ENCODE peak calls at places on chromosomes 2 and 18, in four cellular contexts. One of them, this sample, is unnamed.

GRCh38 chr2:29039718-29040480 is 34.4 kb downstream of the PCARE start:
- DNase-seq in HepG2: no peak
- DNase-seq in WTC11: no peak
- DNase-seq in K562: no peak
- DNase-seq in this sample: no peak

GRCh38 chr2:202278036-202278760 is 12.6 kb downstream of the NOP58 start:
- DNase-seq in HepG2: peak
- DNase-seq in WTC11: no peak
- DNase-seq in K562: no peak
- DNase-seq in this sample: no peak

GRCh38 chr2:215758691-215759090 is 254.7 kb downstream of the MREG start:
- DNase-seq in HepG2: no peak
- DNase-seq in WTC11: no peak
- DNase-seq in K562: no peak
- DNase-seq in this sample: no peak

GRCh38 chr2:130355578-130356431 is at the start of gene PTPN18:
- DNase-seq in HepG2: peak
- DNase-seq in WTC11: peak
- DNase-seq in K562: peak
- DNase-seq in this sample: peak

GRCh38 chr2:190551928-190552327 is 17.4 kb upstream of the NEMP2 start:
- DNase-seq in HepG2: no peak
- DNase-seq in WTC11: no peak
- DNase-seq in K562: no peak
- DNase-seq in this sample: no peak

GRCh38 chr2:109676346-109676897 is 62.3 kb downstream of the SOWAHC start:
- DNase-seq in HepG2: no peak
- DNase-seq in WTC11: no peak
- DNase-seq in K562: no peak
- DNase-seq in this sample: no peak

GRCh38 chr2:209208211-209208610 is 215.6 kb upstream of the MAP2 start:
- DNase-seq in HepG2: peak
- DNase-seq in WTC11: peak
- DNase-seq in K562: peak
- DNase-seq in this sample: peak

GRCh38 chr2:120867290-120868231 is 131.9 kb downstream of the GLI2 start:
- DNase-seq in HepG2: no peak
- DNase-seq in WTC11: peak
- DNase-seq in K562: peak
- DNase-seq in this sample: peak

GRCh38 chr2:164839914-164840457 is 1.6 kb downstream of the COBLL1 start:
- DNase-seq in HepG2: peak
- DNase-seq in WTC11: no peak
- DNase-seq in K562: no peak
- DNase-seq in this sample: no peak

GRCh38 chr2:164697688-164698290 is 76.5 kb upstream of the GRB14 start:
- DNase-seq in HepG2: peak
- DNase-seq in WTC11: no peak
- DNase-seq in K562: no peak
- DNase-seq in this sample: peak

GRCh38 chr18:11927497-11927896 is 19.4 kb upstream of the MPPE1 start:
- DNase-seq in HepG2: no peak
- DNase-seq in WTC11: no peak
- DNase-seq in K562: no peak
- DNase-seq in this sample: no peak

GRCh38 chr2:81247648-81248047 is 943.1 kb upstream of the LRRTM1 start:
- DNase-seq in HepG2: peak
- DNase-seq in WTC11: no peak
- DNase-seq in K562: no peak
- DNase-seq in this sample: no peak

GRCh38 chr2:235271936-235272335 is 221.9 kb upstream of the AGAP1 start:
- DNase-seq in HepG2: no peak
- DNase-seq in WTC11: no peak
- DNase-seq in K562: no peak
- DNase-seq in this sample: no peak

GRCh38 chr2:32363588-32363987 is 6.8 kb downstream of the BIRC6 start:
- DNase-seq in HepG2: no peak
- DNase-seq in WTC11: no peak
- DNase-seq in K562: no peak
- DNase-seq in this sample: no peak

GRCh38 chr2:36569267-36569860 is 28.6 kb downstream of the FEZ2 start:
- DNase-seq in HepG2: no peak
- DNase-seq in WTC11: no peak
- DNase-seq in K562: no peak
- DNase-seq in this sample: no peak

GRCh38 chr18:77054288-77054605 is 78.3 kb downstream of the MBP start:
- DNase-seq in HepG2: no peak
- DNase-seq in WTC11: no peak
- DNase-seq in K562: no peak
- DNase-seq in this sample: no peak

GRCh38 chr2:21379140-21379539 is 255.4 kb downstream of the TDRD15 start:
- DNase-seq in HepG2: no peak
- DNase-seq in WTC11: no peak
- DNase-seq in K562: no peak
- DNase-seq in this sample: no peak

GRCh38 chr2:174035981-174036742 is 71.0 kb upstream of the SP3 start:
- DNase-seq in HepG2: no peak
- DNase-seq in WTC11: no peak
- DNase-seq in K562: peak
- DNase-seq in this sample: peak
- TF ChIP-seq HMGXB4 in HepG2: no peak
- TF ChIP-seq HMGXB4 in WTC11: no peak
- TF ChIP-seq HMGXB4 in K562: no peak
- TF ChIP-seq HMGXB4 in this sample: no peak

DNA sequence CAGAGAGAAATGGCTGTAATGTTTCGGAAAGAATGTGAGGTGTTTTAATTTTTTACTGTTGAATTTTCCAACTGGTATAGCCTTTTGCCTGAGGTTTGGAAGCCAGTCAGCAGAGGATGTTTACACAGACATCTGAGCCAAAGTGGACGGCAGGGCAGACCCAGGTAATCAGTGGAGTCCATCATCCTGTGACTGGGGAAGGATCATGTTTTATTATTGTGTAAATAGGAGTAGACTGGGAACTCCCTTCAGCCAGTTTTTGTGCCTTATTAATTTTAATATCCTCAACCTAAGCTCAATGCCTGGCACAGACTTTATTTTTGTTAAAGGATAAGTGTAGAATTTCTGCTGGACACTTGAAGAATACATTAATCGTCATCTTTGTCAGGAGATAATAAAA is 142.0 kb upstream of the GAREM1 start:
- DNase-seq in HepG2: no peak
- DNase-seq in WTC11: no peak
- DNase-seq in K562: no peak
- DNase-seq in this sample: no peak
- TF ChIP-seq HMGXB4 in HepG2: no peak
- TF ChIP-seq HMGXB4 in WTC11: no peak
- TF ChIP-seq HMGXB4 in K562: no peak
- TF ChIP-seq HMGXB4 in this sample: no peak

GRCh38 chr2:1208522-1208921 is 204.7 kb upstream of the TPO start:
- DNase-seq in HepG2: no peak
- DNase-seq in WTC11: no peak
- DNase-seq in K562: no peak
- DNase-seq in this sample: no peak

GRCh38 chr2:1203772-1204171 is 209.5 kb upstream of the TPO start:
- DNase-seq in HepG2: no peak
- DNase-seq in WTC11: no peak
- DNase-seq in K562: no peak
- DNase-seq in this sample: no peak

GRCh38 chr2:1209246-1209645 is 204.0 kb upstream of the TPO start:
- DNase-seq in HepG2: no peak
- DNase-seq in WTC11: no peak
- DNase-seq in K562: no peak
- DNase-seq in this sample: no peak

GRCh38 chr2:1207962-1208510 is 205.2 kb upstream of the TPO start:
- DNase-seq in HepG2: no peak
- DNase-seq in WTC11: no peak
- DNase-seq in K562: no peak
- DNase-seq in this sample: no peak

DNA sequence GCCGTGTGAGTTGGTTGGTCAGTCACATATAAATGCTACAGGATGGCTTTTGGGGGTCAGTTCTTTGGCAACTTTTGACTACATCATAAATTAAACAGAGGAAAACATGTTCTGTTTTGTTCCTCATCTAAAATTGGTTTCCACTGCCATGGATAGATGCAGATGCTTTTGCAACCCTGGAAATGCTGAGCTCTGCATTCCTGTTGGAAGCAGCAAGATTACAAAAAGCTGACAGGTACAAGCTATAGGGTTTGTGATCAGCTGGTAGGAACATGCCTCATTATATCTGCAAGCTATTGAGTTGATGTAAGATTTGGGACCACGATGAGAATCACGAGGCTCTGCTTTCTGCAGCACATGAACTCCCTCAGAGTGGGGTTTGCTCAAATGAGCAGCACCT is 207.4 kb upstream of the TPO start:
- DNase-seq in HepG2: no peak
- DNase-seq in WTC11: no peak
- DNase-seq in K562: no peak
- DNase-seq in this sample: no peak
- TF ChIP-seq HMGXB4 in HepG2: no peak
- TF ChIP-seq HMGXB4 in WTC11: no peak
- TF ChIP-seq HMGXB4 in K562: no peak
- TF ChIP-seq HMGXB4 in this sample: no peak

DNA sequence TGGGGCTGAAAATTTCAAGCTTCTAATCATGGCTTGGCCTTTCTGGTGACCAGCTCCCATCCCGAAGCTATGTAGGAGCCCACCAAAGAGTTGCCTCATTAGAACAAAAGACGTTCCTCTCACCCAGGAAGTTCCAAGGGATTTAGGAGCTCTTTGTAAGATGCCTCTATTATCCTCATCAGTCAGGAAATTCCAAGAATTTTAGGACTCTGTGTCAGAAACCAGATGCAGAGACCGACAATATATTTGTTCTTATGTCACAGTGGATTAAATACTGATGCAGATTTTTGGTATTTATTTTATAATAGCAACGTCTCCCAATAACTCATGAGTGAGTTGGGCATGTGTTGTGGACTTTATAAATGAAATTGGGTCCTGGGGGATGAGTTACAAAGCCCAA is 91.8 kb upstream of the SKOR2 start:
- DNase-seq in HepG2: no peak
- DNase-seq in WTC11: no peak
- DNase-seq in K562: no peak
- DNase-seq in this sample: no peak
- TF ChIP-seq HMGXB4 in HepG2: no peak
- TF ChIP-seq HMGXB4 in WTC11: no peak
- TF ChIP-seq HMGXB4 in K562: no peak
- TF ChIP-seq HMGXB4 in this sample: no peak

GRCh38 chr2:240615409-240615808 is 9.9 kb upstream of the GPR35 start:
- DNase-seq in HepG2: no peak
- DNase-seq in WTC11: no peak
- DNase-seq in K562: no peak
- DNase-seq in this sample: no peak

GRCh38 chr2:240613781-240614180 is 11.5 kb upstream of the GPR35 start:
- DNase-seq in HepG2: no peak
- DNase-seq in WTC11: no peak
- DNase-seq in K562: no peak
- DNase-seq in this sample: no peak

GRCh38 chr2:240615830-240616547 is 9.3 kb upstream of the GPR35 start:
- DNase-seq in HepG2: no peak
- DNase-seq in WTC11: no peak
- DNase-seq in K562: no peak
- DNase-seq in this sample: no peak

GRCh38 chr2:240614391-240614790 is 10.9 kb upstream of the GPR35 start:
- DNase-seq in HepG2: no peak
- DNase-seq in WTC11: no peak
- DNase-seq in K562: no peak
- DNase-seq in this sample: no peak

DNA sequence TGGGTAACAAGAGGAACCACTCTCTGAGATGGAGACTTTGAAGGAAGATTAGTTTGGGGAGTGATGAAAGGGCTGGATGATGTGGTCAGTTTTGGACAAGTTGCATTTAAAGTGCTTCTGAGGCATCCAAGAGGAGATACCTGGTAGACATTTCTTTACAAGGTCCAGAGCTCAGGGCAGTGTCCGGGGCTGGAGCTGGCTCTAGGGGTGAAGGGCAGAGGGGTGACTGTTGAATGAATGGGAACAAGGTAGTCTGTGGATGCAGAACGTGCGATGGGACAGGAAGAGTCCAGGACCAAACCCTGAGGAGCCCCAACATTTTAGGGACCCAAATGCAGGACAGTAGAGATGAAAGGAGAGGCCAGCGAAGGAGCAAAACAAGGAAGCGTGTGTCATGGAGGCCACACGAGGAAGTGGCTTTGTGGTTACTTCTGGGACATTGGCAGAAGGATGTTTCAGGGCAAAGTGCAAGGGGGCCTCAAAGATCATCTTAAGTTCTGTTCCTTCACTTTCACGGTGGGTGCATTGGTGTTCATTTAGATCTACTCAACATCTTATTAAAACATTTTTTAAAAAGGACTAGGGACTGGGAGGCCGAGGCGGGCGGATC is 13.6 kb upstream of the GPR35 start:
- DNase-seq in HepG2: no peak
- DNase-seq in WTC11: no peak
- DNase-seq in K562: no peak
- DNase-seq in this sample: no peak
- TF ChIP-seq HMGXB4 in HepG2: no peak
- TF ChIP-seq HMGXB4 in WTC11: no peak
- TF ChIP-seq HMGXB4 in K562: no peak
- TF ChIP-seq HMGXB4 in this sample: no peak

GRCh38 chr18:36460854-36461253 is 163.3 kb downstream of the FHOD3 start:
- DNase-seq in HepG2: no peak
- DNase-seq in WTC11: peak
- DNase-seq in K562: no peak
- DNase-seq in this sample: no peak

GRCh38 chr18:36465970-36466369 is 168.5 kb downstream of the FHOD3 start:
- DNase-seq in HepG2: no peak
- DNase-seq in WTC11: no peak
- DNase-seq in K562: no peak
- DNase-seq in this sample: no peak

GRCh38 chr18:36461551-36461987 is 164.1 kb downstream of the FHOD3 start:
- DNase-seq in HepG2: no peak
- DNase-seq in WTC11: no peak
- DNase-seq in K562: no peak
- DNase-seq in this sample: no peak

GRCh38 chr18:36465276-36465675 is 167.8 kb downstream of the FHOD3 start:
- DNase-seq in HepG2: no peak
- DNase-seq in WTC11: no peak
- DNase-seq in K562: no peak
- DNase-seq in this sample: no peak

DNA sequence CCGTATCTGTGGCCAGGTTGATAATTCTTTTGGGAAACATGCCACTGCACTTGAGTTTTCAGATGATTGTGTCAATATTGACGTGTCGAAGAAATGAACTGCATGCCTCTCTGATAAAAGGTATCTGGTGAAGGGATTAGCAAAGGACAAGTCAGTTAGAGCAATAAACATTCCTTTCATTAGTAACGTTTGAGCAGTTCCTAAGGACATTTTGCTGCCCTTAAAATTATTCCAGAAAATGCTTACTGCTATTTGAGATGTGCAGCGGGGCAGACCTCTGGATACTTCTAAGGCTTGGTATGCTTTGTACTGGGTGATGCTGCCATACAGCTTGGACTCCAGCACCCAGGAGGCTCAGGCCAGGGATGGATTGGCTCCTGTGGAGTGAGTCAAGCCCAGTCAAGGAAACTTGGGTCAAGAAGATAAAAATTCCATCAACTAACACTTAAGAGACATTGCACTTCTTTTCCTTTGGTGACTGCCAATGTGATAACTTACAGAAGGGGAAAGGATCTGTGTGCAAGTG is 166.7 kb downstream of the FHOD3 start:
- DNase-seq in HepG2: peak
- DNase-seq in WTC11: no peak
- DNase-seq in K562: no peak
- DNase-seq in this sample: no peak
- TF ChIP-seq HMGXB4 in HepG2: no peak
- TF ChIP-seq HMGXB4 in WTC11: no peak
- TF ChIP-seq HMGXB4 in K562: no peak
- TF ChIP-seq HMGXB4 in this sample: no peak

This sample was measured in A549.